ENCODE peak calls at places on chromosome 21, in six cellular contexts. N is osteoblast, Q is uterus, B is GM23338, M is PC-3, G is HCT116. P is an unnamed sample. For H3K27me3 and H3K4me1, the result is how much of the 10 kb centered on the place peaks cover.

GRCh38 chr21:36610201-36610600 is 88.7 kb upstream of the SIM2 start:
- DNase-seq in G (no peak), Q (no peak), B (no peak), N (peak), M (peak), P (no peak)

GRCh38 chr21:34926784-34927548 is 122.1 kb downstream of the RUNX1 start:
- DNase-seq in N (peak), Q (no peak), B (no peak), G (no peak), M (peak), P (no peak)

GRCh38 chr21:25402134-25402957 is 204.9 kb downstream of the MRPL39 start:
- DNase-seq in G (no peak), N (no peak), M (no peak), B (no peak), Q (no peak), P (no peak)

GRCh38 chr21:34843562-34843961 is 174.8 kb downstream of the CLIC6 start:
- DNase-seq in G (no peak), Q (no peak), M (no peak), N (no peak), B (no peak), P (no peak)

GRCh38 chr21:33205476-33205875 is 24.3 kb upstream of the IFNAR2 start:
- DNase-seq in Q (no peak), G (no peak), B (no peak), M (no peak), N (no peak), P (no peak)

GRCh38 chr21:25845729-25846256 is 111.0 kb downstream of the GABPA start:
- DNase-seq in M (no peak), N (no peak), G (no peak), Q (no peak), B (no peak), P (no peak)

GRCh38 chr21:25568230-25568629 is 39.1 kb downstream of the MRPL39 start:
- DNase-seq in G (no peak), M (no peak), Q (no peak), B (peak), N (no peak), P (no peak)

GRCh38 chr21:29305068-29305467 is 6.3 kb downstream of the BACH1 start:
- DNase-seq in G (no peak), Q (no peak), N (no peak), B (no peak), M (no peak), P (no peak)

GRCh38 chr21:37047079-37047478 is 25.8 kb downstream of the PIGP start:
- DNase-seq in Q (no peak), N (no peak), M (peak), B (no peak), G (no peak), P (no peak)

GRCh38 chr21:41458121-41458520 is 32.1 kb downstream of the MX1 start:
- DNase-seq in G (no peak), N (no peak), B (no peak), Q (no peak), M (no peak), P (no peak)

GRCh38 chr21:26717146-26717739 is 128.0 kb downstream of the ADAMTS1 start:
- DNase-seq in Q (no peak), N (peak), G (no peak), M (peak), B (peak), P (no peak)

GRCh38 chr21:41536076-41536826 is 28.3 kb upstream of the TMPRSS2 start:
- DNase-seq in N (no peak), G (no peak), B (no peak), Q (no peak), M (peak), P (no peak)

GRCh38 chr21:27425172-27425571 is 458.3 kb upstream of the ADAMTS5 start:
- DNase-seq in M (no peak), B (peak), G (no peak), Q (no peak), N (no peak), P (peak)

GRCh38 chr21:35578831-35579470 is 481.4 kb downstream of the SETD4 start:
- DNase-seq in B (no peak), N (no peak), M (no peak), Q (no peak), G (no peak), P (no peak)

GRCh38 chr21:41170442-41170841 is 2.5 kb downstream of the BACE2 start:
- DNase-seq in Q (peak), M (peak), B (peak), N (peak), G (no peak), P (no peak)

GRCh38 chr21:38794978-38795377 is 10.8 kb upstream of the ETS2 start:
- DNase-seq in N (no peak), Q (no peak), M (no peak), G (no peak), B (no peak), P (no peak)

GRCh38 chr21:29374481-29374880 is 75.8 kb downstream of the BACH1 start:
- DNase-seq in B (no peak), M (no peak), N (no peak), Q (no peak), G (no peak), P (no peak)

GRCh38 chr21:35457097-35457496 is 408.0 kb upstream of the RUNX1 start:
- DNase-seq in M (no peak), B (no peak), Q (no peak), G (no peak), N (no peak), P (no peak)

GRCh38 chr21:39452207-39452964 is 616 bp downstream of the SH3BGR start:
- DNase-seq in Q (no peak), M (no peak), N (peak), G (no peak), B (no peak), P (no peak)

GRCh38 chr21:29007801-29008200 is 11.3 kb downstream of the RWDD2B start:
- DNase-seq in G (no peak), M (no peak), B (no peak), N (no peak), Q (no peak), P (no peak)

GRCh38 chr21:37939251-37939650 is 23.0 kb upstream of the KCNJ6 start:
- DNase-seq in G (no peak), B (no peak), M (peak), N (no peak), Q (no peak), P (no peak)

GRCh38 chr21:29308456-29308783 is 9.7 kb downstream of the BACH1 start:
- DNase-seq in B (no peak), M (no peak), Q (no peak), N (no peak), G (no peak), P (no peak)

GRCh38 chr21:35256468-35256988 is 207.4 kb upstream of the RUNX1 start:
- DNase-seq in B (no peak), G (peak), Q (peak), M (peak), N (peak), P (no peak)

GRCh38 chr21:26909972-26910371 is 56.9 kb downstream of the ADAMTS5 start:
- DNase-seq in M (peak), Q (no peak), G (no peak), N (no peak), B (peak), P (peak)

GRCh38 chr21:26845066-26845749 is at the start of gene ADAMTS1:
- DNase-seq in M (peak), Q (peak), B (peak), G (no peak), N (peak), P (no peak)

GRCh38 chr21:28263974-28264373 is 728.7 kb downstream of the LTN1 start:
- DNase-seq in Q (no peak), G (no peak), B (no peak), M (no peak), N (no peak), P (no peak)

GRCh38 chr21:36754241-36754881 is 55.4 kb downstream of the SIM2 start:
- DNase-seq in B (no peak), Q (no peak), N (no peak), G (no peak), M (no peak), P (no peak)

GRCh38 chr21:36966846-36967657 is 583 bp upstream of the HLCS start:
- DNase-seq in M (no peak), B (no peak), Q (no peak), N (no peak), G (no peak), P (no peak)

GRCh38 chr21:37753122-37753599 is 163.1 kb downstream of the KCNJ6 start:
- DNase-seq in M (no peak), G (no peak), B (no peak), Q (no peak), N (no peak), P (no peak)

GRCh38 chr21:30189763-30190162 is 23.2 kb upstream of the CLDN17 start:
- DNase-seq in M (no peak), N (no peak), B (no peak), G (no peak), Q (no peak), P (no peak)

GRCh38 chr21:37873655-37874054 is 42.6 kb downstream of the KCNJ6 start:
- DNase-seq in Q (no peak), M (peak), G (no peak), B (peak), N (no peak), P (no peak)

GRCh38 chr21:33265664-33266049 is 510 bp upstream of the IL10RB start:
- DNase-seq in N (no peak), M (peak), Q (no peak), B (peak), G (no peak), P (no peak)

GRCh38 chr21:40386301-40386911 is 460.6 kb downstream of the DSCAM start:
- DNase-seq in M (peak), N (peak), B (peak), G (no peak), Q (no peak), P (peak)

GRCh38 chr21:36848875-36849274 is 117.6 kb downstream of the HLCS start:
- DNase-seq in Q (no peak), N (no peak), B (no peak), M (no peak), G (no peak), P (no peak)

GRCh38 chr21:46208761-46209721 is 19.5 kb downstream of the LSS start:
- DNase-seq in N (no peak), Q (no peak), G (no peak), M (no peak), B (no peak), P (no peak)

GRCh38 chr21:36209626-36210171 is 53.1 kb downstream of the DOP1B start:
- DNase-seq in M (peak), G (peak), N (peak), Q (no peak), B (peak), P (peak)

GRCh38 chr21:35154788-35155187 is 105.7 kb upstream of the RUNX1 start:
- DNase-seq in Q (no peak), B (no peak), G (no peak), N (no peak), M (no peak), P (no peak)

DNA sequence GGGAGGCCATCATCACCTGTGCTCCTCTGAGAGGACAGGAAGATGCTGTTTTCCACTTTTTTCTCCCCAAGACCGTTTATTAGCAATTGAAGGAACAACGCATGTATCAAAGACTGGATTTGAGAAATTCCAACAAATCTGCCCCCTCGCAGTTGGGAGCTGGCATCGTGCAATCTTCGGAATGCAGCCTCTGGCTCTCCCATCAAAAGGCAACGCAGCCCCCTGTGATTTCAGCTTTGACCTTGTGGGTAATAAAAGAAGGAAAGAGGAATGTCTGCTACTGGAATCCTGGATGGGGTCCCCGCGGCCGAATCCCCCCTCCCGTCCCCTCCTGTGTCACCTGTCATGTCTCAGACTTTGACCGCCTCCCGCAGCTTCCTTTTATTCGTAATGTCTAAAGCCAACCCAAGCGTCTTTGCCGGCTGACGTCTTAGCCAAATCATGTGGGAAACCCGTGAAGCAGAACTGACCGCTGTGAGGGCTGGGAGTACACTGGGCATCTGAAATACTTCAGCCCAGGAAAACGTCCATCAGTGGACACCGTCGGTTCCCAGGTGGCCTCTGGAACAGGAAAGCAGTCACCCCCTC is 101.5 kb downstream of the WDR4 start:
- DNase-seq in Q (no peak), B (no peak), G (no peak), M (no peak), N (peak), P (no peak)
- H3K27me3 ChIP-seq in Q (under half), B (under half), G (under half), M (half or more), N (under half), P (under half)

GRCh38 chr21:17527240-17527639 is 14.4 kb downstream of the CXADR start:
- DNase-seq in G (no peak), Q (no peak), M (peak), B (no peak), N (peak), P (no peak)
- H3K4me1 ChIP-seq in G (under half), Q (under half), M (under half), B (half or more), N (under half), P (under half)

GRCh38 chr21:45074818-45075605 is 632 bp downstream of the ADARB1 start:
- DNase-seq in B (peak), N (no peak), M (peak), G (no peak), Q (no peak), P (no peak)

GRCh38 chr21:45074048-45074817 is at the start of gene ADARB1:
- DNase-seq in M (peak), Q (peak), N (peak), B (peak), G (no peak), P (no peak)

GRCh38 chr21:45078371-45078770 is 4.0 kb downstream of the ADARB1 start:
- DNase-seq in Q (no peak), B (no peak), G (no peak), M (no peak), N (no peak), P (no peak)

GRCh38 chr21:45075606-45076244 is 1.3 kb downstream of the ADARB1 start:
- DNase-seq in B (no peak), M (peak), Q (no peak), G (no peak), N (no peak), P (no peak)

DNA sequence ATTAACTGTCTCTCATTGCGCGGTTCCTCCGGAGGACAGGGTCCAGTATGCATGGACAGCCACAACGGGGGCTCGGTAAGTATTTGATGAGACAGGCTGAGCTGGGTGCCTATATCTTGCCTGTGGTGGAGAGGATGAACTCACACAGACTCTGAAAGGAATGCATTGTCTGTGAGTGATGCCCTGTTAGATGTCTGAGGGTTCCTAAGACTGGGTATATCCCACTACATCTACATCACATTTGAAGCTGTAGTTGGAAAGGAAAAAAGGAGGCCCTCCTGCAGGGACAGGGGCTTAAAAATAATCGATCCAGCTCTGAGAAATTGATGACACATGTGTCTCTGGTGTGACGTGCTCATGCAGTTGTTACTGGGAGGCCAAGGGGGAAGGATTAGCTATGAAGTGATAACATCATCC is 1.9 kb downstream of the ADARB1 start:
- DNase-seq in M (peak), G (no peak), N (peak), Q (no peak), B (no peak), P (no peak)
- H3K27ac ChIP-seq in M (no peak), G (no peak), N (peak), Q (no peak), B (no peak), P (no peak)

DNA sequence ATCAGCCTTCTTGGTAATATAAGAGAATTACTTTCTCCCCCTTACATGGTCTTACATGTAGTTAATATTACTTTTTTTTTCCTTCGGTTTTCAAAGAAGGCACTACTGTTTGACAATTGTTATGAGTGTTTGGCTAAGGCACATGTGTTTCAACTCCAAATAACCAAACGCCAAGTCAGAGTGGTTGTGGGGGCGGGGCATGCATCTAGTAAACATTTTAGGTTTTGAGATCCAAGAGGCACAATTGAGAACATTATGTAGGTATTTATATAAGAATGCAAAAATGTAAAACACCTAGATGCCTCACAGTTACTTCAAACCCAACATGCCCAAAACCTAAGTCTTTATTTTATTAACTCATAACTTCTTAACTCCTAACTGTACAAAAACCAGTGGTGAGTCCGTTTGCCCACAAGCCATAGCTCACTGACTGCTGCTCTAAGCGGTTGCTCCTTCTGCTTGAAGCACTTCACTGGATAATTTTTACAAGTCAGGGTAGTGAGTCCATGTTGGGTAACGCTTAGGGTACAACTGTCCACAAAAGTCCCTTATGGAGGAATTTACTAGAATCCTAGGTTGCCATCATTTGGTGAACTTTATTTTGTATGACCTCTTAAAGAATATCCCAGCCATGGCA is 189.9 kb downstream of the HUNK start:
- DNase-seq in M (no peak), N (no peak), G (no peak), Q (no peak), B (no peak), P (no peak)
- H3K27me3 ChIP-seq in M (under half), N (under half), G (under half), Q (under half), B (under half), P (under half)

DNA sequence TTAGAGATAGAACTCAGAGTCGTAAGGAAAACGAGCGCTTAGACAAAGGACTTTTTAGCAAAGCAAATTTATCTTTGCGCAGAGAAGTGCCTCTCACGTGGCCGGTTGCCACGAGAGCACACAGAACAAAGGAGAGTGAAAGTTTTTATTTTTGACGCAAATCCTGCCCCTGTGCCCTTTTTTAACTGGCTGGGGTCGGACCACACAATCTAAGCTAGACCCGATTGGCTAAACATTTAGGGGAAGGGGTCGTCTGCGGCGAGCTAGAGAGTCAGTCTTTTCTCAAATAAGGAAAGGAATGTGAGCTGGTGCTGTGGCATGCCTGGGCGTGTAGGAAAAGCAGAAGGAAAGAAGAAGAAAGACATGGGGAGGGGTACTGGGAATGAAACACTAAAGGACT is 2.4 kb downstream of the KRTAP10-2 start:
- DNase-seq in M (no peak), N (peak), B (peak), Q (no peak), G (no peak), P (peak)
- H3K4me1 ChIP-seq in M (under half), N (under half), B (under half), Q (under half), G (under half), P (under half)

DNA sequence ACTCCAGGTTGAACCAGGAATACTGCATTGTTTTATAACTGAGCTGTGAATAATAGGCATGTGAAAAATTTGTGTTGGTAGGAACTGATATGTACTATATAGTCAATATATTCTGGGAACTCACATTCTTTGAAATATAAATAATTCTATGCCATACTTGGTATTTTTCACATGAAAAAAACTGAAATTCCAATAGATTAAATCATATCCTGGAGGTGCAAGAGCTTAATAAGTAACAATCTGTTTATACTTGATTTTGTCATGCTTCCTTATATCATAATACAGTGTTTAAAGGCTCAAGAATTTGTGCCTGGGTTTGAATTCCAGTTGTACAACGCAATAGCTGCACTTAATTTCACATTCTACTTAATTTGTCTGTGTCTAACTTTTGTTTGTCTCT is 387.0 kb downstream of the USP25 start:
- DNase-seq in M (peak), N (no peak), B (no peak), G (no peak), Q (no peak), P (no peak)
- H3K27ac ChIP-seq in M (no peak), N (peak), B (no peak), G (no peak), Q (peak), P (no peak)

GRCh38 chr21:42830456-42831455 is 48.6 kb downstream of the WDR4 start:
- DNase-seq in G (no peak), Q (no peak), B (no peak), M (peak), N (no peak), P (no peak)
- H3K27me3 ChIP-seq in G (under half), Q (under half), B (under half), M (under half), N (under half), P (under half)